ENCODE peak calls at places on chromosomes 16 and 17, in five cellular contexts. R, D, Y, Q and J are unnamed samples.

GRCh38 chr17:12316021-12316420 is 295.3 kb downstream of the MAP2K4 start:
- DNase-seq in R (no peak), Y (no peak), D (no peak), Q (no peak), J (no peak)

GRCh38 chr17:77027271-77027670 is 113.5 kb upstream of the SEC14L1 start:
- DNase-seq in R (no peak), D (no peak), Q (no peak), Y (no peak), J (no peak)

GRCh38 chr17:77424585-77425344 is 284.0 kb downstream of the SEC14L1 start:
- DNase-seq in Y (no peak), R (no peak), D (no peak), Q (no peak), J (peak)

GRCh38 chr16:79547085-79547484 is 53.5 kb downstream of the MAF start:
- DNase-seq in Y (no peak), D (no peak), Q (no peak), R (no peak), J (no peak)

GRCh38 chr17:17511971-17512858 is 16.0 kb upstream of the RASD1 start:
- DNase-seq in Q (no peak), R (no peak), D (no peak), Y (no peak), J (no peak)

GRCh38 chr16:86812363-86812970 is 234.1 kb downstream of the FOXL1 start:
- DNase-seq in Q (no peak), Y (no peak), D (no peak), R (no peak), J (no peak)

GRCh38 chr17:67511012-67511411 is 133.9 kb downstream of the PITPNC1 start:
- DNase-seq in Q (no peak), Y (no peak), R (no peak), D (no peak), J (no peak)

GRCh38 chr17:73586921-73587680 is 57.1 kb downstream of the SDK2 start:
- DNase-seq in Y (no peak), R (peak), Q (no peak), D (peak), J (peak)

GRCh38 chr16:53913082-53913870 is 209.3 kb downstream of the FTO start:
- DNase-seq in D (no peak), Y (no peak), R (no peak), Q (no peak), J (no peak)

GRCh38 chr17:33750943-33751701 is 458.0 kb upstream of the ASIC2 start:
- DNase-seq in Y (peak), R (peak), Q (peak), D (peak), J (peak)

GRCh38 chr16:64975821-64976220 is 146.0 kb downstream of the CDH11 start:
- DNase-seq in Y (no peak), D (no peak), R (no peak), Q (no peak), J (no peak)

GRCh38 chr16:569445-570254 is at the start of gene PIGQ:
- DNase-seq in D (peak), Y (no peak), Q (no peak), R (no peak), J (peak)

GRCh38 chr17:52148969-52149351 is 9.6 kb downstream of the CA10 start:
- DNase-seq in R (no peak), Y (no peak), D (no peak), Q (no peak), J (no peak)

GRCh38 chr16:86396318-86396882 is 113.9 kb upstream of the FOXF1 start:
- DNase-seq in D (no peak), Q (no peak), R (no peak), Y (no peak), J (no peak)

GRCh38 chr17:48351916-48352332 is 78.1 kb downstream of the SKAP1 start:
- DNase-seq in Q (no peak), Y (no peak), D (peak), R (peak), J (peak)

GRCh38 chr16:16052916-16053315 is 103.5 kb downstream of the ABCC1 start:
- DNase-seq in D (no peak), Q (no peak), R (no peak), Y (no peak), J (no peak)

GRCh38 chr16:525123-525519 is 2.4 kb upstream of the CAPN15 start:
- DNase-seq in Q (no peak), R (no peak), D (no peak), Y (no peak), J (no peak)

GRCh38 chr16:49600976-49601375 is 227.4 kb downstream of the C16orf78 start:
- DNase-seq in Y (no peak), Q (no peak), R (no peak), D (no peak), J (no peak)

GRCh38 chr17:73343168-73343634 is 31.4 kb upstream of the CDC42EP4 start:
- DNase-seq in R (no peak), Q (peak), D (no peak), Y (no peak), J (peak)

GRCh38 chr17:35423761-35424160 is 8.5 kb downstream of the SLFN12 start:
- DNase-seq in Q (no peak), R (no peak), D (no peak), Y (no peak), J (no peak)

GRCh38 chr16:57800213-57801097 is 1.8 kb downstream of the KIFC3 start:
- DNase-seq in Q (no peak), R (no peak), D (no peak), Y (no peak), J (no peak)

GRCh38 chr16:64809876-64810629 is 311.8 kb downstream of the CDH11 start:
- DNase-seq in Y (no peak), D (no peak), Q (no peak), R (no peak), J (no peak)

GRCh38 chr17:8955021-8955420 is 10.5 kb downstream of the PIK3R5 start:
- DNase-seq in Q (no peak), D (no peak), Y (no peak), R (no peak), J (no peak)

GRCh38 chr17:73291260-73291801 is 20.5 kb downstream of the CDC42EP4 start:
- DNase-seq in R (peak), Y (peak), Q (no peak), D (no peak), J (peak)

GRCh38 chr16:77273-77806 is 685 bp upstream of the MPG start:
- DNase-seq in R (no peak), D (peak), Q (no peak), Y (no peak), J (no peak)

GRCh38 chr16:24776486-24777220 is 47.2 kb downstream of the TNRC6A start:
- DNase-seq in Q (no peak), Y (no peak), D (no peak), R (no peak), J (no peak)

GRCh38 chr17:36000730-36001108 is 634 bp downstream of the CCL15 start:
- DNase-seq in Q (no peak), Y (no peak), R (no peak), D (peak), J (no peak)

GRCh38 chr16:27924411-27925118 is 138.9 kb downstream of the GSG1L start:
- DNase-seq in Q (no peak), Y (no peak), R (peak), D (no peak), J (no peak)

GRCh38 chr16:12387311-12387710 is 410.8 kb downstream of the SNX29 start:
- DNase-seq in Q (no peak), D (no peak), R (no peak), Y (no peak), J (peak)

GRCh38 chr16:27759947-27760844 is 210.3 kb downstream of the KATNIP start:
- DNase-seq in Y (no peak), D (no peak), R (no peak), Q (no peak), J (peak)

GRCh38 chr17:28745052-28745776 is 1.4 kb downstream of the TRAF4 start:
- DNase-seq in Q (no peak), D (peak), R (no peak), Y (no peak), J (peak)

GRCh38 chr16:1492082-1492922 is 858 bp upstream of the TELO2 start:
- DNase-seq in R (no peak), Y (no peak), Q (no peak), D (no peak), J (peak)

GRCh38 chr17:31425646-31426045 is 34.2 kb downstream of the RAB11FIP4 start:
- DNase-seq in R (no peak), Q (no peak), Y (no peak), D (peak), J (no peak)

GRCh38 chr17:6986676-6987075 is 9.2 kb upstream of the ALOX12 start:
- DNase-seq in D (no peak), R (no peak), Q (no peak), Y (no peak), J (no peak)

GRCh38 chr16:11276880-11277593 is 757 bp upstream of the PRM2 start:
- DNase-seq in D (no peak), R (no peak), Y (no peak), Q (no peak), J (no peak)
- TF ChIP-seq SRF in D (no peak), R (no peak), Y (no peak), Q (no peak), J (no peak)

GRCh38 chr17:54992797-54993639 is 24.5 kb downstream of the STXBP4 start:
- DNase-seq in Q (no peak), R (peak), Y (no peak), D (peak), J (peak)
- TF ChIP-seq SRF in Q (no peak), R (no peak), Y (no peak), D (no peak), J (no peak)

GRCh38 chr16:4290236-4290830 is 17.5 kb upstream of the TFAP4 start:
- DNase-seq in D (peak), Y (no peak), R (peak), Q (no peak), J (no peak)
- TF ChIP-seq SRF in D (no peak), Y (no peak), R (no peak), Q (no peak), J (no peak)

GRCh38 chr16:84370723-84371552 is 2.6 kb downstream of the ATP2C2 start:
- DNase-seq in R (no peak), Y (no peak), Q (no peak), D (no peak), J (no peak)

GRCh38 chr16:84375773-84376172 is 7.4 kb downstream of the ATP2C2 start:
- DNase-seq in D (no peak), R (no peak), Y (no peak), Q (no peak), J (no peak)

GRCh38 chr16:84371553-84371865 is 3.2 kb downstream of the ATP2C2 start:
- DNase-seq in R (no peak), Y (no peak), D (no peak), Q (no peak), J (no peak)

GRCh38 chr16:84378099-84378498 is 9.8 kb downstream of the ATP2C2 start:
- DNase-seq in Q (no peak), Y (no peak), D (no peak), R (no peak), J (no peak)

DNA sequence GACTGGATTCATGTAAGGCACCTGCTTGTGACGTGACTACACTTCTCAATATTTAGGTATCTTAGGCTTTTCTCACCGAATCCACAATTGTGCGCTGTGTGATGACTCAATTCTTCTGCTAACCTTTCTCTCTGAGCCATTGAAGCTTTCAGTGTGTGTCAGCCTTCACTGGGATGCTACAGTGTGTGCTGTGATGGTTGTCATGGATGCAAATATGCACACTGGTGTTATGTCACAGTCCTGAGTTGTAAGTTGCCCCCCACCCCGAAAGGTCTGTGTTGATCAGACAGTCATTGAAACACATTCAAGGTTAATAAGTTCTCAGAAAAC is 5.8 kb downstream of the ATP2C2 start:
- DNase-seq in Q (no peak), R (no peak), D (no peak), Y (no peak), J (no peak)
- TF ChIP-seq SRF in Q (no peak), R (no peak), D (no peak), Y (no peak), J (no peak)

DNA sequence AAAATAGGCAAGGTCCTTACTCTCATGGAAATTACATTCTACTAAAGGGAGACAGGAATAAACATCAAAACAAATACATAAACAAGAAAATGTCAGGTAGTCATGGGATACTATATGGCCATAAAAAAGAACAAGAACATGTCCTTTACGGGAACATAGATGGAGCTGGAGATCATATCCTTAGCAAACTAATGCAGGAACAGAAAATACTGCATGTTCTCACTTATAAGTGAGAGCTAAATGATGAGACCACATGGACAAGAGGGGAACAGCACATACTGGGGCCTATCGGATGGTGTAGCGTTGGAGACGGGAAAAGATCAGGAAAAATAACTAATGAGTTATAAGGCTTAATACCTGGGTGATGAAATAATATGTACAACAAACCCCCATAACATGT is 69.1 kb downstream of the BRIP1 start:
- DNase-seq in Q (no peak), R (no peak), D (no peak), Y (no peak), J (no peak)
- TF ChIP-seq SRF in Q (no peak), R (no peak), D (no peak), Y (no peak), J (no peak)

GRCh38 chr17:57108656-57109392 is 23.8 kb downstream of the AKAP1 start:
- DNase-seq in Y (no peak), D (no peak), Q (no peak), R (no peak), J (no peak)

GRCh38 chr17:57107498-57108101 is 22.6 kb downstream of the AKAP1 start:
- DNase-seq in Q (no peak), D (peak), Y (no peak), R (peak), J (peak)

GRCh38 chr17:57104461-57105175 is 19.6 kb downstream of the AKAP1 start:
- DNase-seq in D (no peak), R (no peak), Q (no peak), Y (no peak), J (no peak)

GRCh38 chr17:57106836-57107497 is 21.9 kb downstream of the AKAP1 start:
- DNase-seq in Q (no peak), Y (no peak), D (no peak), R (no peak), J (peak)

DNA sequence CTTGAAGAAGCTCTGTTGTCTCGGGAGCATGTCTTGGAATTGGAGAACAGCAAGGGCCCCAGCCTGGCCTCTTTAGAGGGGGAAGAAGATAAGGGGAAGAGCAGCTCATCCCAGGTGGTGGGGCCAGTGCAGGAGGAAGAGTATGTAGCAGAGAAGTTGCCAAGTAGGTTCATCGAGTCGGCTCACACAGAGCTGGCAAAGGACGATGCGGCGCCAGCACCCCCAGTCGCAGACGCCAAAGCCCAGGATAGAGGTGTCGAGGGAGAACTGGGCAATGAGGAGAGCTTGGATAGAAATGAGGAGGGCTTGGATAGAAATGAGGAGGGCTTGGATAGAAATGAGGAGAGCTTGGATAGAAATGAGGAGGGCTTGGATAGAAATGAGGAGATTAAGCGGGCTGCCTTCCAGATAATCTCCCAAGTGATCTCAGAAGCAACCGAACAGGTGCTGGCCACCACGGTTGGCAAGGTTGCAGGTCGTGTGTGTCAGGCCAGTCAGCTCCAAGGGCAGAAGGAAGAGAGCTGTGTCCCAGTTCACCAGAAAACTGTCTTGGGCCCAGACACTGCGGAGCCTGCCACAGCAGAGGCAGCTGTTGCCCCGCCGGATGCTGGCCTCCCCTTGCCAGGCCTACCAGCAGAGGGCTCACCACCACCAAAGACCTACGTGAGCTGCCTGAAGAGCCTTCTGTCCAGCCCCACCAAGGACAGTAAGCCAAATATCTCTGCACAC is 21.2 kb downstream of the AKAP1 start:
- DNase-seq in Y (no peak), Q (no peak), R (peak), D (peak), J (no peak)
- TF ChIP-seq SRF in Y (no peak), Q (no peak), R (no peak), D (no peak), J (no peak)